ENCODE peak calls at places on chromosomes 13 and 19, in ten cellular contexts. L is progenitor cell of endocrine pancreas; V is activated naive CD4-positive, alpha-beta T cell treated with anti-CD3 and anti-CD28 coated beads for 36 hours; W is hypothalamus; G is Kasumi-1; Z is caudate nucleus; J is stimulated activated CD8-positive, alpha-beta memory T cell treated with anti-CD3 and anti-CD28 coated beads, Interleukin-7, amount 100 ng/mL, for 1 hour; Y is NCI-H1417 treated with DMSO at 0.1 percent for 48 hours; O is NCI-H2107; T is tibial nerve. C is an unnamed sample.

GRCh38 chr19:33350538-33351309 is 22.8 kb upstream of the CEBPG start:
- DNase-seq in L (no peak), V (no peak), W (no peak), G (no peak), Z (no peak), J (no peak), Y (no peak), O (no peak), T (no peak), C (no peak)

GRCh38 chr19:16094360-16095070 is 17.2 kb upstream of the RAB8A start:
- DNase-seq in L (no peak), V (no peak), W (no peak), G (no peak), Z (no peak), J (no peak), Y (no peak), O (no peak), T (no peak), C (no peak)

GRCh38 chr13:101767096-101767495 is 314.6 kb downstream of the ITGBL1 start:
- DNase-seq in L (no peak), V (no peak), W (no peak), G (no peak), Z (no peak), J (no peak), Y (peak), O (no peak), T (no peak), C (no peak)

GRCh38 chr19:13044160-13044853 is 49.0 kb downstream of the NFIX start:
- DNase-seq in L (no peak), V (no peak), W (no peak), G (no peak), Z (no peak), J (peak), Y (peak), O (no peak), T (no peak), C (no peak)

GRCh38 chr13:64239372-64239771 is 2823.7 kb upstream of the PCDH20 start:
- DNase-seq in L (no peak), V (no peak), W (no peak), G (no peak), Z (no peak), J (no peak), Y (no peak), O (no peak), T (no peak), C (no peak)

GRCh38 chr13:114142640-114143490 is 10.4 kb upstream of the RASA3 start:
- DNase-seq in L (no peak), V (peak), W (no peak), G (no peak), Z (no peak), J (peak), Y (peak), O (peak), T (no peak), C (no peak)

GRCh38 chr19:15015946-15016542 is 33.2 kb upstream of the CASP14 start:
- DNase-seq in L (no peak), V (peak), W (no peak), G (peak), Z (no peak), J (no peak), Y (no peak), O (no peak), T (no peak), C (no peak)

GRCh38 chr19:778910-779653 is 18.2 kb upstream of the PTBP1 start:
- DNase-seq in L (no peak), V (no peak), W (no peak), G (no peak), Z (no peak), J (no peak), Y (no peak), O (no peak), T (peak), C (no peak)

GRCh38 chr13:26721251-26721939 is 39.2 kb downstream of the GPR12 start:
- DNase-seq in L (no peak), V (peak), W (no peak), G (peak), Z (no peak), J (no peak), Y (no peak), O (no peak), T (no peak), C (no peak)

GRCh38 chr13:34640179-34640929 is 301.7 kb upstream of the NBEA start:
- DNase-seq in L (no peak), V (no peak), W (no peak), G (no peak), Z (no peak), J (no peak), Y (no peak), O (no peak), T (no peak), C (no peak)

GRCh38 chr19:44925114-44925891 is 10.9 kb downstream of the APOC1 start:
- DNase-seq in L (no peak), V (no peak), W (peak), G (no peak), Z (peak), J (no peak), Y (no peak), O (no peak), T (peak), C (no peak)

GRCh38 chr19:10332965-10333757 is at the start of gene RAVER1:
- DNase-seq in L (peak), V (peak), W (peak), G (peak), Z (peak), J (peak), Y (peak), O (peak), T (peak), C (peak)

GRCh38 chr13:113455384-113455783 is 2.1 kb upstream of the ADPRHL1 start:
- DNase-seq in L (no peak), V (no peak), W (no peak), G (no peak), Z (no peak), J (no peak), Y (no peak), O (no peak), T (no peak), C (no peak)

GRCh38 chr13:110023729-110024645 is 237.6 kb upstream of the IRS2 start:
- DNase-seq in L (no peak), V (no peak), W (no peak), G (no peak), Z (no peak), J (no peak), Y (peak), O (peak), T (no peak), C (no peak)

GRCh38 chr19:23399443-23399842 is 4.2 kb upstream of the ZNF91 start:
- DNase-seq in L (no peak), V (no peak), W (no peak), G (no peak), Z (no peak), J (no peak), Y (no peak), O (no peak), T (no peak), C (no peak)

GRCh38 chr13:21322988-21323387 is 136.1 kb downstream of the ZDHHC20 start:
- DNase-seq in L (no peak), V (no peak), W (no peak), G (no peak), Z (no peak), J (no peak), Y (no peak), O (no peak), T (no peak), C (no peak)

GRCh38 chr13:79340490-79340889 is 65.6 kb downstream of the RBM26 start:
- DNase-seq in L (no peak), V (no peak), W (no peak), G (no peak), Z (no peak), J (no peak), Y (no peak), O (no peak), T (no peak), C (no peak)

GRCh38 chr13:97142452-97142851 is 79.7 kb upstream of the MBNL2 start:
- DNase-seq in L (no peak), V (no peak), W (no peak), G (no peak), Z (no peak), J (no peak), Y (no peak), O (no peak), T (no peak), C (no peak)

GRCh38 chr13:36282818-36283432 is 14.7 kb downstream of the CCDC169 start:
- DNase-seq in L (no peak), V (no peak), W (no peak), G (peak), Z (no peak), J (no peak), Y (no peak), O (no peak), T (no peak), C (no peak)

GRCh38 chr19:21482863-21483276 is 22.5 kb upstream of the ZNF429 start:
- DNase-seq in L (no peak), V (peak), W (peak), G (no peak), Z (no peak), J (peak), Y (no peak), O (peak), T (no peak), C (no peak)

GRCh38 chr13:97228850-97229521 is 6.9 kb downstream of the MBNL2 start:
- DNase-seq in L (no peak), V (no peak), W (no peak), G (no peak), Z (no peak), J (no peak), Y (no peak), O (no peak), T (no peak), C (no peak)

GRCh38 chr19:5951338-5951861 is 26.5 kb downstream of the RANBP3 start:
- DNase-seq in L (no peak), V (no peak), W (no peak), G (no peak), Z (no peak), J (no peak), Y (no peak), O (no peak), T (no peak), C (no peak)

GRCh38 chr19:55867101-55867500 is 30.8 kb downstream of the NLRP4 start:
- DNase-seq in L (no peak), V (no peak), W (no peak), G (no peak), Z (no peak), J (no peak), Y (no peak), O (no peak), T (no peak), C (no peak)

GRCh38 chr19:10424011-10424637 is 3.8 kb downstream of the PDE4A start:
- DNase-seq in L (peak), V (peak), W (peak), G (peak), Z (peak), J (no peak), Y (no peak), O (no peak), T (peak), C (no peak)

GRCh38 chr13:60627071-60627686 is 230.2 kb downstream of the TDRD3 start:
- DNase-seq in L (peak), V (peak), W (no peak), G (peak), Z (no peak), J (no peak), Y (no peak), O (peak), T (peak), C (no peak)

GRCh38 chr19:16052353-16052752 is 23.9 kb upstream of the TPM4 start:
- DNase-seq in L (no peak), V (no peak), W (no peak), G (no peak), Z (no peak), J (no peak), Y (no peak), O (no peak), T (no peak), C (no peak)

GRCh38 chr19:23116802-23117571 is at the start of gene ZNF730:
- DNase-seq in L (peak), V (peak), W (peak), G (peak), Z (peak), J (peak), Y (no peak), O (peak), T (no peak), C (no peak)

GRCh38 chr13:45951724-45952123 is 100.2 kb upstream of the SIAH3 start:
- DNase-seq in L (no peak), V (no peak), W (no peak), G (no peak), Z (no peak), J (no peak), Y (no peak), O (no peak), T (no peak), C (no peak)

GRCh38 chr19:51365211-51366049 is 758 bp downstream of the ETFB start:
- DNase-seq in L (no peak), V (peak), W (no peak), G (peak), Z (no peak), J (no peak), Y (no peak), O (no peak), T (peak), C (no peak)

GRCh38 chr13:111184685-111185401 is 69.7 kb downstream of the ARHGEF7 start:
- DNase-seq in L (no peak), V (peak), W (no peak), G (peak), Z (no peak), J (no peak), Y (no peak), O (no peak), T (no peak), C (no peak)

GRCh38 chr19:35362261-35363000 is 4.2 kb downstream of the FFAR3 start:
- DNase-seq in L (no peak), V (no peak), W (no peak), G (no peak), Z (no peak), J (no peak), Y (no peak), O (no peak), T (no peak), C (no peak)

GRCh38 chr19:3782903-3783302 is 3.3 kb downstream of the MATK start:
- DNase-seq in L (no peak), V (no peak), W (no peak), G (no peak), Z (no peak), J (no peak), Y (no peak), O (no peak), T (no peak), C (no peak)

GRCh38 chr13:66659291-66660012 is 570.7 kb downstream of the PCDH9 start:
- DNase-seq in L (no peak), V (no peak), W (no peak), G (no peak), Z (no peak), J (no peak), Y (no peak), O (no peak), T (no peak), C (no peak)

GRCh38 chr13:89199138-89199537 is 1528.0 kb downstream of the SLITRK5 start:
- DNase-seq in L (no peak), V (no peak), W (no peak), G (no peak), Z (no peak), J (no peak), Y (peak), O (no peak), T (no peak), C (no peak)

GRCh38 chr19:18173054-18173571 is 500 bp upstream of the IFI30 start:
- DNase-seq in L (no peak), V (no peak), W (no peak), G (no peak), Z (no peak), J (no peak), Y (no peak), O (no peak), T (peak), C (no peak)

GRCh38 chr13:113854238-113855011 is 9.5 kb downstream of the GAS6 start:
- DNase-seq in L (no peak), V (no peak), W (no peak), G (peak), Z (no peak), J (no peak), Y (no peak), O (no peak), T (peak), C (no peak)

GRCh38 chr19:18939922-18940775 is 868 bp downstream of the HOMER3 start:
- DNase-seq in L (peak), V (no peak), W (peak), G (peak), Z (peak), J (no peak), Y (no peak), O (no peak), T (peak), C (no peak)

C was measured in esophagus squamous epithelium.